ENCODE peak calls at places on chromosome 17, in eight cellular contexts. One of them, this sample, is unnamed. For H3K9me3, the result is how much of the 10 kb centered on the place peaks cover.

GRCh38 chr17:74918906-74919305 is 4.1 kb downstream of the USH1G start:
- DNase-seq in body of pancreas: no peak
- DNase-seq in prostate gland: no peak
- DNase-seq in ovary: no peak
- DNase-seq in transverse colon: no peak
- DNase-seq in endothelial cell of umbilical vein: no peak
- DNase-seq in uterus: no peak
- DNase-seq in stomach: no peak
- DNase-seq in this sample: no peak

GRCh38 chr17:68612923-68613292 is 11.7 kb upstream of the FAM20A start:
- DNase-seq in ovary: no peak
- DNase-seq in stomach: no peak
- DNase-seq in body of pancreas: no peak
- DNase-seq in prostate gland: no peak
- DNase-seq in uterus: no peak
- DNase-seq in transverse colon: no peak
- DNase-seq in endothelial cell of umbilical vein: no peak
- DNase-seq in this sample: no peak

GRCh38 chr17:82479602-82480001 is 21.1 kb downstream of the NARF start:
- DNase-seq in uterus: no peak
- DNase-seq in prostate gland: no peak
- DNase-seq in transverse colon: no peak
- DNase-seq in body of pancreas: no peak
- DNase-seq in stomach: no peak
- DNase-seq in ovary: no peak
- DNase-seq in endothelial cell of umbilical vein: no peak
- DNase-seq in this sample: no peak

GRCh38 chr17:75932852-75933251 is 8.0 kb downstream of the FBF1 start:
- DNase-seq in body of pancreas: no peak
- DNase-seq in transverse colon: no peak
- DNase-seq in endothelial cell of umbilical vein: no peak
- DNase-seq in prostate gland: no peak
- DNase-seq in ovary: no peak
- DNase-seq in uterus: no peak
- DNase-seq in stomach: no peak
- DNase-seq in this sample: no peak

GRCh38 chr17:34199932-34200534 is 55.1 kb upstream of the CCL2 start:
- DNase-seq in transverse colon: peak
- DNase-seq in endothelial cell of umbilical vein: peak
- DNase-seq in body of pancreas: peak
- DNase-seq in stomach: peak
- DNase-seq in uterus: peak
- DNase-seq in ovary: peak
- DNase-seq in prostate gland: peak
- DNase-seq in this sample: peak

GRCh38 chr17:70230883-70231282 is 61.6 kb downstream of the KCNJ2 start:
- DNase-seq in ovary: no peak
- DNase-seq in transverse colon: no peak
- DNase-seq in body of pancreas: no peak
- DNase-seq in uterus: no peak
- DNase-seq in stomach: no peak
- DNase-seq in prostate gland: no peak
- DNase-seq in endothelial cell of umbilical vein: no peak
- DNase-seq in this sample: no peak

GRCh38 chr17:55814377-55814776 is 63.5 kb downstream of the PCTP start:
- DNase-seq in transverse colon: no peak
- DNase-seq in body of pancreas: peak
- DNase-seq in uterus: no peak
- DNase-seq in stomach: no peak
- DNase-seq in prostate gland: no peak
- DNase-seq in ovary: no peak
- DNase-seq in endothelial cell of umbilical vein: peak
- DNase-seq in this sample: peak

GRCh38 chr17:64385187-64386083 is 5.2 kb downstream of the PECAM1 start:
- DNase-seq in uterus: peak
- DNase-seq in prostate gland: no peak
- DNase-seq in stomach: no peak
- DNase-seq in endothelial cell of umbilical vein: peak
- DNase-seq in ovary: peak
- DNase-seq in body of pancreas: peak
- DNase-seq in transverse colon: peak
- DNase-seq in this sample: peak

GRCh38 chr17:7251330-7252175 is at the start of gene CTDNEP1:
- DNase-seq in prostate gland: peak
- DNase-seq in transverse colon: peak
- DNase-seq in ovary: peak
- DNase-seq in uterus: peak
- DNase-seq in endothelial cell of umbilical vein: no peak
- DNase-seq in stomach: peak
- DNase-seq in body of pancreas: peak
- DNase-seq in this sample: peak

GRCh38 chr17:63946440-63947363 is 14.6 kb upstream of the CD79B start:
- DNase-seq in endothelial cell of umbilical vein: peak
- DNase-seq in stomach: peak
- DNase-seq in body of pancreas: peak
- DNase-seq in prostate gland: peak
- DNase-seq in transverse colon: peak
- DNase-seq in ovary: peak
- DNase-seq in uterus: no peak
- DNase-seq in this sample: peak

GRCh38 chr17:50162466-50163254 is 3.1 kb upstream of the SGCA start:
- DNase-seq in uterus: no peak
- DNase-seq in stomach: no peak
- DNase-seq in prostate gland: no peak
- DNase-seq in endothelial cell of umbilical vein: no peak
- DNase-seq in transverse colon: no peak
- DNase-seq in body of pancreas: no peak
- DNase-seq in ovary: no peak
- DNase-seq in this sample: no peak

DNA sequence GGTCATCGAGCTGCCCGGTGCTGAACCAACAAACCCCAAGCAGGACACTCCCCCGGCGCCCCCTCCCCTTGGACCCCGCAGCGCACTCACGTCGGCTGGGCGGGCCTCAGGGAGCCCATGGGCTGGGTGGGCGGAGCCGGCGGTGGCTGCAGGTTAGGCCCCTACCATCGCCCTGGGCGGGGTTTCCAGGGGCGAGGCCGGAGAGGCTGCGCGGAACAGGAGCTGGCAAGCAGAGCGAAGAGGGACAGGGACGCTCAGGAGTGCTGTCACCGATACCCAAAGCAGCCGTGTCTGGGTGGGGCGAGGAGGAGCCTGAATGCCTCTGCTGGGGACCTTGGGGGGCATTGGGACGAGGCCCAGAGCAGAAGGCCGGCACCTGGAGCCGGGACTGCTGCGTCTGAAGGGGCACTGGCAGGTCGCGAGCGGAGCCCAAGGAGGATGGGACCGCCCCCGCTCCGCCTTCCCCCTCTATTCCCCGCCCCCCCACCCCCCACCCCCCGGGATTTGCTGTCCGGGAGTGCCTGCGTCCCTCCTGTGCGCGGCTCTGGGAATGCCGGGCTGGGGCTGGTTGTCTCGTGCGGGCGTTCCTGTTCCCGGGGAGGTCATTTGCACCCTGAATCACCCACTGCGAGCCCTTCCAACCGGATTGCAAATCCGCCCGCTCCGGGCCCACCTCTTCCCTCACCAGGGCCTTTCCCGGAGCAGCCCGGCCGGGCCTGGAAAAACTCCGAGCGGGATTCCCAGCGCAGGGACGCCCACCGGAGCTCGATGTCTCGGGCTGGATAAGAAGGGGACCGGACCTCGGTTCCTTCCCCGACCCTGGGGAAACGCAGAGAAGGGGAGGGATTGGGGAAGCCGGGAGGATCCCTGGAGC is 902 bp downstream of the ARHGAP27 start:
- DNase-seq in transverse colon: peak
- DNase-seq in stomach: peak
- DNase-seq in uterus: peak
- DNase-seq in ovary: no peak
- DNase-seq in prostate gland: peak
- DNase-seq in body of pancreas: peak
- DNase-seq in endothelial cell of umbilical vein: peak
- DNase-seq in this sample: peak
- TF ChIP-seq POLR2A in transverse colon: peak
- TF ChIP-seq POLR2A in stomach: no peak
- TF ChIP-seq POLR2A in uterus: no peak
- TF ChIP-seq POLR2A in ovary: no peak
- TF ChIP-seq POLR2A in prostate gland: peak
- TF ChIP-seq POLR2A in body of pancreas: peak
- TF ChIP-seq POLR2A in endothelial cell of umbilical vein: peak
- TF ChIP-seq POLR2A in this sample: no peak

GRCh38 chr17:8935194-8935593 is 30.3 kb downstream of the PIK3R5 start:
- DNase-seq in body of pancreas: peak
- DNase-seq in endothelial cell of umbilical vein: no peak
- DNase-seq in prostate gland: no peak
- DNase-seq in uterus: no peak
- DNase-seq in stomach: no peak
- DNase-seq in ovary: no peak
- DNase-seq in transverse colon: no peak
- DNase-seq in this sample: no peak

GRCh38 chr17:8927395-8927794 is 38.1 kb downstream of the PIK3R5 start:
- DNase-seq in uterus: no peak
- DNase-seq in prostate gland: no peak
- DNase-seq in transverse colon: no peak
- DNase-seq in stomach: no peak
- DNase-seq in endothelial cell of umbilical vein: no peak
- DNase-seq in ovary: no peak
- DNase-seq in body of pancreas: no peak
- DNase-seq in this sample: no peak

GRCh38 chr17:8925808-8926207 is 39.7 kb downstream of the PIK3R5 start:
- DNase-seq in ovary: no peak
- DNase-seq in uterus: no peak
- DNase-seq in endothelial cell of umbilical vein: no peak
- DNase-seq in stomach: no peak
- DNase-seq in body of pancreas: no peak
- DNase-seq in prostate gland: no peak
- DNase-seq in transverse colon: no peak
- DNase-seq in this sample: no peak

GRCh38 chr17:8928347-8928746 is 37.2 kb downstream of the PIK3R5 start:
- DNase-seq in transverse colon: no peak
- DNase-seq in endothelial cell of umbilical vein: no peak
- DNase-seq in uterus: no peak
- DNase-seq in ovary: no peak
- DNase-seq in body of pancreas: no peak
- DNase-seq in stomach: no peak
- DNase-seq in prostate gland: no peak
- DNase-seq in this sample: no peak

GRCh38 chr17:8930664-8931063 is 34.8 kb downstream of the PIK3R5 start:
- DNase-seq in prostate gland: no peak
- DNase-seq in endothelial cell of umbilical vein: no peak
- DNase-seq in transverse colon: no peak
- DNase-seq in ovary: no peak
- DNase-seq in body of pancreas: no peak
- DNase-seq in stomach: no peak
- DNase-seq in uterus: no peak
- DNase-seq in this sample: no peak
- H3K9me3 ChIP-seq in prostate gland: under half
- H3K9me3 ChIP-seq in endothelial cell of umbilical vein: under half
- H3K9me3 ChIP-seq in transverse colon: under half
- H3K9me3 ChIP-seq in ovary: under half
- H3K9me3 ChIP-seq in body of pancreas: under half
- H3K9me3 ChIP-seq in stomach: under half
- H3K9me3 ChIP-seq in uterus: under half
- H3K9me3 ChIP-seq in this sample: under half

DNA sequence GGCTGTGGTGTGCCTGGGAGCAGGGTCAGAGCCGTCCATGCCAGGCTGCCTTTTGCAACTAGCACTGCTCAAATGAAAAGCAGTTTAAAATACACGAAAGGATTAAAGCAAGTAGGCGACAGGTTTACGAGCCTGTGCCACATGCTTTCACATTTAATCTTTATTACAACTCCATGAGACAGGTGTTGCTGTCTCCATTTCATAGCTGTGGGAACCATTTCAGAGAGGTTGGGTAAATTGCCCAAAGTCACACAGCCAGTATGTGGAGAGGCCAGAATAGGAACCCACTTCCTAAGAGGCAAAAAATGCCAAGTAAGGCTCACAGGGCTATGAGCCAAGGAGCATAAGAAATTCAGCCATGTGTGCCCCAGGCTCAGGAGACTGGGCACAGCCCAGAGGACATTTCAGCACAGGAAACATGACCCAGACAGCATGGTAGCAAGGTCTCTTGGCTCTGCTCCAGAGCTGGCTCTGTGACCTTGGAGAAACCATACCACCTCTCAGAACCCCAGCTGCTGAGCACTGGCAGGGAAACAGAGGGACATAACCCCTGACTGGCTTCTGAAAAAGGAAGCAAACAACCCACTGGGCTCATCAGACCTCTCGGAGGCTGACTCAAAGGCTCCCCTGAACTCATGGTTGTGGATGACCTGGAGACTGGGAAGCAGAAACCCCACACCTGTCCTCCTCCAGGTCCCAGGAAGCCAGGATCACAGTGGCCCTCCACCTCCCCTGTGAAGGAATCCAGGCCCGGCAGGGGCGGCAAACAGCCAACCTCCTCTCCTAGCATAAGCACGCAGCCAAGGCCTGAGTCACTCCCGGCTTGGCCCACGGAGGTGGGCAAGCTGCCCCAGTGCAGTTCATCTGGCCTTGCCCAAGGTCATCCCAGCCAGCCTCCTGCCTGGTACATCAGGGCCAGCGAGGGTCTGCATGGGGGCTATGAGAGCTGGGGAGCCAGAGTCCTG is 40.3 kb upstream of the MRPS23 start:
- DNase-seq in ovary: peak
- DNase-seq in endothelial cell of umbilical vein: peak
- DNase-seq in uterus: peak
- DNase-seq in stomach: peak
- DNase-seq in body of pancreas: peak
- DNase-seq in transverse colon: peak
- DNase-seq in prostate gland: peak
- DNase-seq in this sample: peak
- TF ChIP-seq CTCF in ovary: peak
- TF ChIP-seq CTCF in endothelial cell of umbilical vein: no peak
- TF ChIP-seq CTCF in uterus: peak
- TF ChIP-seq CTCF in stomach: no peak
- TF ChIP-seq CTCF in body of pancreas: no peak
- TF ChIP-seq CTCF in transverse colon: no peak
- TF ChIP-seq CTCF in prostate gland: no peak
- TF ChIP-seq CTCF in this sample: no peak

DNA sequence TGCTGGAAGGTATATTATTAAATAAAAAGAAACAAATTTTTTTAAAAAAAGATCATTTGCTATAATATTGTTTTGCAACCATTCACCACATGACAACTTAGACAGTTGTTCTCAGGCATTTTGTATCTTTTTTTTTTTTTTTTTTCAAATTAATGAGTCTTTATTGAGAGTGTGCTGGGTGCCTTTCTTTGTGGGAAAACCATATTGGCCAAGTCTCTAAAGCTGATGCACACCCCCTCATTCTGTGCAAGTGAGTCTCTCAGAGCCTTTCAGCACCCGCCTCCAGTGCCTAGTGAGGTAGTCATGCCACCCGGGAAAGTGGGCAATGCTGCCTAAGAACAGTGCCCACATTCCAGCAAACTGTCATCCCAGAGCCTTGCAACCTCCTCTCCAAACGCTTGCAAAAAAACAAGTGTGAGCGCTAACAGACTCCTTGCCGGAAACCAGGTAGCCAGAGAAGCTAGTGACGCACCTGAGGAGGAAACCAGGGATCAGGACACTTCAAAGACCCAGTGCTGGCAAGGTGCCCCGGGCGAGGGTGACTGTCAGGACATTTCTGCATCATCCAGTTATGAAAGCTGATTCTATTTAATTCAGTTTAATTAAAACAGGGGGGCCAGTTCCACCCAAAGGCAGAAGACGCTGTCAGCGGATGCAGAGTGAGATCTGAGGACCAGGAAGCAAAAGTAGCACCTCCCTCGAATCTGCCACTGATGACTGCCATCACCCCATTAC is 34.9 kb downstream of the SMARCE1 start:
- DNase-seq in body of pancreas: no peak
- DNase-seq in stomach: no peak
- DNase-seq in uterus: no peak
- DNase-seq in transverse colon: no peak
- DNase-seq in endothelial cell of umbilical vein: no peak
- DNase-seq in ovary: no peak
- DNase-seq in prostate gland: no peak
- DNase-seq in this sample: no peak
- TF ChIP-seq POLR2A in body of pancreas: no peak
- TF ChIP-seq POLR2A in stomach: no peak
- TF ChIP-seq POLR2A in uterus: no peak
- TF ChIP-seq POLR2A in transverse colon: no peak
- TF ChIP-seq POLR2A in endothelial cell of umbilical vein: no peak
- TF ChIP-seq POLR2A in ovary: no peak
- TF ChIP-seq POLR2A in prostate gland: no peak
- TF ChIP-seq POLR2A in this sample: no peak